ENCODE peak calls at places on chromosomes 2 and 18, in eight cellular contexts. W is HCT116, U is GM23338, M is prostate gland, B is stomach, S is breast epithelium, T is sigmoid colon, J is Panc1. G is an unnamed sample. For H3K4me1, the result is how much of the 10 kb centered on the place peaks cover.

GRCh38 chr2:176704282-176704773 is 435.1 kb downstream of the MTX2 start:
- DNase-seq in S (no peak), M (no peak), B (no peak), U (no peak), J (no peak), W (no peak), T (no peak), G (no peak)

GRCh38 chr2:182581196-182581935 is 134.7 kb upstream of the DNAJC10 start:
- DNase-seq in M (no peak), S (no peak), J (no peak), W (no peak), T (no peak), B (no peak), U (no peak), G (no peak)

GRCh38 chr18:22831441-22831904 is 101.7 kb upstream of the RBBP8 start:
- DNase-seq in S (no peak), W (peak), B (no peak), J (no peak), U (no peak), T (no peak), M (no peak), G (no peak)

GRCh38 chr2:62305421-62306176 is 109.7 kb downstream of the B3GNT2 start:
- DNase-seq in T (no peak), B (no peak), U (no peak), S (no peak), M (no peak), J (no peak), W (no peak), G (no peak)

GRCh38 chr2:240785424-240786335 is 34.3 kb downstream of the KIF1A start:
- DNase-seq in B (no peak), W (no peak), S (no peak), M (no peak), U (no peak), T (peak), J (no peak), G (peak)

GRCh38 chr2:112201706-112202430 is 53.0 kb downstream of the ZC3H8 start:
- DNase-seq in B (no peak), S (no peak), T (no peak), W (no peak), M (no peak), U (no peak), J (no peak), G (no peak)

GRCh38 chr2:102126660-102127059 is 15.9 kb upstream of the IL1R1 start:
- DNase-seq in W (no peak), T (no peak), S (no peak), J (no peak), B (no peak), M (no peak), U (no peak), G (no peak)

GRCh38 chr2:119441376-119442231 is 9.9 kb downstream of the TMEM37 start:
- DNase-seq in U (no peak), T (no peak), S (no peak), B (no peak), M (no peak), W (no peak), J (no peak), G (no peak)

GRCh38 chr2:84477886-84478285 is 18.8 kb upstream of the SUCLG1 start:
- DNase-seq in W (no peak), S (no peak), J (no peak), B (no peak), U (no peak), M (no peak), T (no peak), G (no peak)

GRCh38 chr18:79528296-79528695 is 132.6 kb downstream of the NFATC1 start:
- DNase-seq in M (no peak), U (no peak), W (no peak), B (peak), T (peak), J (no peak), S (no peak), G (peak)

GRCh38 chr2:229445013-229445412 is 173.9 kb upstream of the PID1 start:
- DNase-seq in W (peak), J (peak), B (peak), S (peak), M (peak), T (peak), U (peak), G (peak)

GRCh38 chr18:73752965-73753364 is 394.7 kb downstream of the FBXO15 start:
- DNase-seq in T (no peak), J (peak), B (no peak), S (no peak), U (no peak), M (no peak), W (no peak), G (no peak)

GRCh38 chr2:174337337-174338154 is 2.8 kb downstream of the SP9 start:
- DNase-seq in M (no peak), T (no peak), U (peak), B (no peak), J (no peak), S (no peak), W (no peak), G (no peak)
- TF ChIP-seq POLR2AphosphoS5 in M (no peak), T (peak), U (no peak), B (no peak), J (no peak), S (peak), W (no peak), G (no peak)

DNA sequence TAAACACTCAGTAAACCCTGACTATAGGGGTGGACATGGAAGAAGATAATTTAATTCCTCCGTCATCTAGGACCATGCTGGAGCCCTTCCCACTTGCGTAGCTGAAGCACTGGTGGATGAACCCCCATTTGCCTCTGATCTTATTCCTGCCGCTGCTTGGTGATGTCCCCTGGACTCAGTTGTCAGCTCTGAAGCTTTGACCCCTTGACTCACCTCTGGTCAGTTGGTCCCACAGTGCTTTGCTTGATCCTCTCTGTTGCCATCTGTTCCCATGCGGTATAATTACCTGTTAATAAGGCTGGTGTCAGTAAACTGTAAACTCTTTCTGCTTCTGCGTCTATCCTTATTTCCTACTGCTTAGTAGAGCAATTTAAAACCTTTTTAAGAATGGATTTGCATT is 126.9 kb downstream of the SPTBN1 start:
- DNase-seq in M (no peak), W (no peak), S (no peak), T (no peak), J (no peak), B (no peak), U (no peak), G (no peak)
- H3K4me1 ChIP-seq in M (under half), W (under half), S (under half), T (under half), J (half or more), B (half or more), U (half or more), G (half or more)

GRCh38 chr2:30869988-30870387 is 62.7 kb upstream of the CAPN13 start:
- DNase-seq in M (no peak), B (no peak), S (no peak), U (peak), W (no peak), J (no peak), T (no peak), G (no peak)

GRCh38 chr2:30865892-30866681 is 58.8 kb upstream of the CAPN13 start:
- DNase-seq in M (no peak), W (no peak), S (no peak), T (no peak), J (no peak), B (no peak), U (no peak), G (no peak)

GRCh38 chr2:30867385-30867784 is 60.1 kb upstream of the CAPN13 start:
- DNase-seq in B (no peak), W (no peak), J (no peak), S (no peak), U (no peak), T (no peak), M (no peak), G (no peak)

GRCh38 chr2:30865218-30865617 is 58.0 kb upstream of the CAPN13 start:
- DNase-seq in S (no peak), J (no peak), B (no peak), W (no peak), T (no peak), U (no peak), M (no peak), G (no peak)

DNA sequence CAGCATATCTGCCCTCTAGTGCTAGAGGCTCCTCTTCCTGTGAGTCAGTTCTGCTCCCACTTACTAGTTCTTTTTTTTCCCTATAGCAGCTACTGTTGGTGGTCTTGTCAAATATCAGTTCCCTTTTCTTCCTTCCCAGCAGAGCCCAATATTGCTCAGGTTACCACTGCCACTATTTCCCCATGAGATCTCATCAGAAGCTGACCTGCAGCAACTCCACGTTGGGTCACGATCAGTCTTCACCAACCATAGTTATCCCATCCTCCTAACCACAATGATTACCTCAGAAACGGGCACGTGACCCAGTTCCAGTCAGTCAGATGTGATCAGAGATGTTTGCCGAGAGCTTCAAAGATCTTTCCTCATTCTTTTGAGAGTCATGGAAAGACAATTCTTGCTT is 59.7 kb upstream of the CAPN13 start:
- DNase-seq in U (no peak), W (no peak), M (no peak), B (no peak), S (no peak), T (no peak), J (no peak), G (no peak)
- TF ChIP-seq POLR2AphosphoS5 in U (no peak), W (no peak), M (no peak), B (no peak), S (no peak), T (no peak), J (no peak), G (no peak)

DNA sequence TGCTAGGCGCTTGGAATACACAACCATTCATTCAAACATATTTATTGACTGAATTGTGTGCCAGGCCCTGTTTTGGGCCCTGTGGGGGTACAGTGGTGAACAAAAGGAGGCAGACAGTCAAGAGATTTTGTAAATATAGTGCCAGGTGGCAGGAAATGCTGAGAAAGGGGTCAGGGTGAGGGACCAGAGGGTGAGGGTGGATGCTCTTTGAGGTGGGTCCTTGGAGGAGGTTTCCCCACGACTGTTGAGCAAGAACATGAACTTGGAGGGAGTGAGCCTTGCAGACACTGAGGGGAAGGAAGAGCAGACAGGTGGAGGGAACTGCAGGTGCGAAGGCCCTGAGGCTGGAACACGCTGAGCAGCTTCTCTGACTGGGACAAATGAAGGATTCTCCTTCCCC is 40.7 kb downstream of the ODC1 start:
- DNase-seq in M (no peak), U (no peak), W (no peak), T (no peak), B (no peak), J (no peak), S (no peak), G (no peak)
- H3K4me1 ChIP-seq in M (under half), U (under half), W (half or more), T (under half), B (half or more), J (half or more), S (under half), G (half or more)

GRCh38 chr2:164589522-164589921 is 31.8 kb downstream of the GRB14 start:
- DNase-seq in M (no peak), W (no peak), S (no peak), J (no peak), U (no peak), B (no peak), T (no peak), G (no peak)

GRCh38 chr2:164597988-164598387 is 23.3 kb downstream of the GRB14 start:
- DNase-seq in T (no peak), S (no peak), J (no peak), B (no peak), W (no peak), U (no peak), M (no peak), G (no peak)

GRCh38 chr2:164595031-164595430 is 26.3 kb downstream of the GRB14 start:
- DNase-seq in T (no peak), S (no peak), B (no peak), U (no peak), W (no peak), J (no peak), M (no peak), G (no peak)

GRCh38 chr2:164593959-164594358 is 27.3 kb downstream of the GRB14 start:
- DNase-seq in U (no peak), B (no peak), T (no peak), J (no peak), S (no peak), M (no peak), W (no peak), G (no peak)

DNA sequence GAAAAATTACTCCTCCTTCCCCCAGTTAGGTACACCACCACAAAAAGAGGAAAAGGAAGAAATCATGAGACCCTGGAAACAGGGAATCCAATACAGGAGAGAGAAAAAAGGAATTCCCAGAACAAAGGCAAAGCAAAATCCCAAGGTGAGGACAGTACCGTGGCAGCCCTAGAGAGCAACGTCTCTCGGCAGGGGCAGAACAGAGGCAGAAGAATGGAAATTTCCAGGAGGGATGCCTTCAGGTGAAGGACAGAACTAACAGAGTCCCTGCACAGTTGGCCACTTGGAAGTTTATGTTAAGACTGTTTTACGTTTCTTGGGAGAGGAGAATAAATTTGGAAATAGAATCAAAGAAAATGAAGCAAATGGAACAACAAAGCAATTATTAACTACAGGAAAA is 27.7 kb downstream of the GRB14 start:
- DNase-seq in J (no peak), B (no peak), S (no peak), M (no peak), W (no peak), T (no peak), U (peak), G (no peak)
- TF ChIP-seq POLR2AphosphoS5 in J (no peak), B (no peak), S (no peak), M (no peak), W (no peak), T (no peak), U (no peak), G (no peak)

DNA sequence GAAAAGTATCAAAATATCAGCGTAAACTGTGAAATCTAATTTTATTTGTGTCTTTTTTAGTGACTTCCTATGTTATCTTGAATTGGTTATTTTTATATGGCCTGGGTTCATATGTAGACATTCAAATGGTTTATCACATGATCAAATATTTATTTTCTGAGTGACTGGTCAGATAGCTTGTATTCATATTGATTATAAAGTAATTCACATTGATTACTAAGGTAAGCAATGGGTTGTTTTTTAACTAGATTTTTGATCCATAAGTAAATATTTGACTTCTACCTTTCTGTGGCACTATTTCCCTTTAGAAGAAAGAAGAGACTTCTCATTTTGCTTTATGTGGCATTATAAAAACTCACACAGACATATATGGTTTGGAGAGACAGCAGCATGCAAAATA is 260.5 kb downstream of the TCF4 start:
- DNase-seq in U (no peak), B (no peak), S (no peak), T (no peak), J (no peak), W (no peak), M (no peak), G (no peak)
- H3K4me1 ChIP-seq in U (under half), B (under half), S (under half), T (under half), J (under half), W (under half), M (under half), G (under half)

GRCh38 chr2:199462167-199462976 is 4.6 kb upstream of the SATB2 start:
- DNase-seq in W (no peak), T (no peak), J (no peak), U (peak), S (no peak), M (no peak), B (no peak), G (peak)

GRCh38 chr2:199463708-199464613 is 6.2 kb upstream of the SATB2 start:
- DNase-seq in U (peak), T (no peak), M (no peak), J (no peak), B (no peak), W (no peak), S (no peak), G (peak)

GRCh38 chr2:199464614-199465352 is 7.0 kb upstream of the SATB2 start:
- DNase-seq in T (no peak), M (no peak), J (no peak), B (no peak), W (no peak), S (no peak), U (no peak), G (no peak)

GRCh38 chr2:199461455-199462166 is 3.9 kb upstream of the SATB2 start:
- DNase-seq in U (peak), T (no peak), J (no peak), W (no peak), B (no peak), S (no peak), M (no peak), G (no peak)

DNA sequence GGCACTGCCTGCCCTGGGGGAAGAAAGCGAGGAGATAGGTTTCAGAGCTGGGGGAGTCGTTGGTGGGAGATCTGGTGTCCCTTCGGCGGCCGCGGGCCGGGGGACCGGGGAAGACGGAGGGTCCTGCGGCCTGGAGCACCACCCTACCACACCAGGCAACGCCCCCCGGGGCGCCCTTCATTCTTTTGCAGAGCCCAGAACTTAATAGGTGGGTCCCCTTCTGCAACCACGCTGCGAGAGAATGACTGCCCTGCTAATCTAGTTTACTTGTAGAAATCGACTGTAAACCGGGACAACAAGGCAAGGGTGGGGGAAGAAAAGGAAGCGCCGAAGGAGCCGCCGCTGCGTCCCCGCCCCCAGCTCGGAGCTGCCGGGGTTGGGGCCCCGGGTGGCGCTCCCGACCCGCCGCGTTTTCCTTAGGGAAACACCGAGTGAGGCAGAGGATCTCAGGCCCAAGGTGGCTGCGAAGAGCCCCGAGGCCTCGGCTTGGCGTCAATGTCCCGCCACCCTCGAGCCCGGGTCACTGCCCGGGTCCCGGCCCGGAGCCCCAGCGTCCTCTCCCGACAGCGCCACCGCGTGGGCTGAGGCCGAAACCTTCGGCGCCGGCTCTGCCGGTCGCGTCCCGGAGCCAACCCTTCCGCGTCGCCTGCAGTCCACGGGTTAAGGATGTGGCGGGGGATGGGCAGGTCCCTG is 5.4 kb upstream of the SATB2 start:
- DNase-seq in B (peak), U (peak), M (peak), J (no peak), S (no peak), W (no peak), T (peak), G (peak)
- TF ChIP-seq POLR2AphosphoS5 in B (no peak), U (no peak), M (peak), J (peak), S (no peak), W (peak), T (no peak), G (no peak)

DNA sequence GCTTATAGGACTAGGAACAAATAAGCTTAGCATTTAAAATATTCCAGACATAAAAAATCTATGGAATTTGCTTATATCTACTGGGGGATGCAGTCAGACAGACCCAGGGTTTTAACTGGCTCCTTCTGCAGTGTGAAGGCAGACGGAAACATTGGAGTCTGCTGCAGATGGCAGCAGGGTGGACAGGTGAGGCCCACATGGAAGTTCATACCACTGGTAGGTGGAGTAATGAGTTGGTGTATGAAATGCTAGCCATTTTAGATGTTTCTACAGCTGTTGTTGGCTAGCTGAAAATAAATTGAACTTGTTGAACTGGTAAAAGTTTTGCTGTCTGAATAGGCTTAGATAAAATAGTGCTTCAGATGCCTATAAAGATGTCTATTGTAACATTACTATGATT is 17.7 kb downstream of the SPTBN1 start:
- DNase-seq in T (no peak), B (no peak), S (no peak), J (no peak), M (no peak), U (no peak), W (no peak), G (no peak)
- H3K4me1 ChIP-seq in T (under half), B (half or more), S (under half), J (under half), M (under half), U (under half), W (under half), G (under half)

GRCh38 chr2:43343573-43344304 is 117.3 kb upstream of the ZFP36L2 start:
- DNase-seq in B (peak), M (peak), S (peak), J (no peak), U (no peak), T (peak), W (no peak), G (peak)
- TF ChIP-seq POLR2AphosphoS5 in B (peak), M (peak), S (no peak), J (no peak), U (no peak), T (peak), W (no peak), G (no peak)

G was measured in suprapubic skin.